ENCODE peak calls at places on chromosome 18, in four cellular contexts. D is astrocyte, T is fibroblast of lung, P is A549. Z is an unnamed sample.

GRCh38 chr18:58117685-58118403 is 73.8 kb downstream of the NEDD4L start:
- DNase-seq in D (peak), T (peak), P (peak), Z (peak)

GRCh38 chr18:10490401-10491289 is 35.2 kb upstream of the NAPG start:
- DNase-seq in D (no peak), T (no peak), P (peak), Z (peak)

GRCh38 chr18:35390956-35391695 is 14.0 kb upstream of the ZNF396 start:
- DNase-seq in D (no peak), T (no peak), P (no peak), Z (no peak)

GRCh38 chr18:50590625-50591024 is 30.7 kb downstream of the MAPK4 start:
- DNase-seq in D (no peak), T (no peak), P (no peak), Z (no peak)

GRCh38 chr18:64333584-64333983 is 184.7 kb upstream of the LINC00305 start:
- DNase-seq in D (no peak), T (no peak), P (no peak), Z (no peak)

GRCh38 chr18:24766376-24766775 is 305.9 kb downstream of the HRH4 start:
- DNase-seq in D (no peak), T (peak), P (no peak), Z (no peak)

GRCh38 chr18:55244520-55244919 is 285.3 kb upstream of the CCDC68 start:
- DNase-seq in D (no peak), T (no peak), P (no peak), Z (no peak)

GRCh38 chr18:46097853-46098615 is at the start of gene ATP5F1A:
- DNase-seq in D (peak), T (peak), P (peak), Z (peak)

GRCh38 chr18:596288-596881 is 403 bp upstream of the CLUL1 start:
- DNase-seq in D (no peak), T (peak), P (no peak), Z (peak)

GRCh38 chr18:24629926-24630325 is 169.5 kb downstream of the HRH4 start:
- DNase-seq in D (no peak), T (no peak), P (no peak), Z (no peak)

GRCh38 chr18:9283789-9284188 is 50.8 kb upstream of the TWSG1 start:
- DNase-seq in D (no peak), T (peak), P (no peak), Z (no peak)

GRCh38 chr18:9877655-9878014 is 8.1 kb upstream of the TXNDC2 start:
- DNase-seq in D (no peak), T (no peak), P (no peak), Z (no peak)

GRCh38 chr18:58097127-58097906 is 53.3 kb downstream of the NEDD4L start:
- DNase-seq in D (peak), T (peak), P (no peak), Z (no peak)

GRCh38 chr18:68298340-68298739 is 416.6 kb downstream of the TMX3 start:
- DNase-seq in D (no peak), T (no peak), P (no peak), Z (no peak)
- H3K4me2 ChIP-seq in D (no peak), T (no peak), P (no peak), Z (no peak)

GRCh38 chr18:48922801-48923730 is 27.7 kb downstream of the SMAD7 start:
- DNase-seq in D (peak), T (peak), P (no peak), Z (peak)
- H3K4me3 ChIP-seq in D (peak), T (peak), P (peak), Z (no peak)

DNA sequence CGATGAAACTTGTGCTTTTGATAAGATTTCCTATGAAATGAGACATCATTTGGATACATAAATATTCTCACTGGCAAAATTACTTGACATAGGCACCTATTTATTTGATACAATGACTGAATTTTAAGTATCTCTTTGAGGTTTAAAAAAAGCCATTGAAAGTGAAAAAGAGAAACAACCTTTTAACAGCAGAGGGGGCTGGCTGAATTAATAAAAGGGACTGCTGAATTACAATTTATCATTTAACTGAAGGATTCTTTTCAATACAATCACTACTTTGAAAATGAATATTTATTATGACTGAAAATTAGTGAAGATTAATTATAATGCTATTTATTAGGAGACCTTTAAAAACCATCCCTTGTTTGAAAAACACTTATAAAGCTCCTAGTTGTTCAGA is 335.3 kb downstream of the DLGAP1 start:
- DNase-seq in D (no peak), T (no peak), P (no peak), Z (no peak)
- TF ChIP-seq CTCF in D (no peak), T (no peak), P (no peak), Z (no peak)

GRCh38 chr18:40414155-40414754 is 1540.8 kb upstream of the PIK3C3 start:
- DNase-seq in D (peak), T (peak), P (no peak), Z (no peak)
- H3K4me2 ChIP-seq in D (peak), T (no peak), P (no peak), Z (no peak)

DNA sequence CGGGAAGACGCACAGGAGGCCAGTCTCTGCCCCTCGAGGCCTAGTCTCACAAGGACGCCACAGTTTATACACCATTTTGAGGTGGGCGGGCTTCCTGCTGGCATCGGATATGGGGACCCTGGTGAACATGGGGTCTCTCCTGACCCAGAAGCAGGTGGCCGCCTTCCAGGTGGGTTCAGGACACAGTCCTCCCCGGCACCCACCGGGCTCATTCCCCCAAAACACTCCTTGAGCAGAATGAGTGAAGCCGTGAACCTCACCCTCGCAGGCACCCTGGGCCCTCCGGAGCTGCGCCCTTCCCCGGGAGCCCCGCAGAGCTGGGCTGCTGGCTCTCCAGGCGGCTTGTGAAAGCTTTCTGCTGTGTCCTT is 6.5 kb downstream of the NFATC1 start:
- DNase-seq in D (no peak), T (no peak), P (no peak), Z (no peak)
- H3K4me3 ChIP-seq in D (no peak), T (no peak), P (no peak), Z (no peak)

GRCh38 chr18:36733150-36733549 is 95.7 kb downstream of the TPGS2 start:
- DNase-seq in D (no peak), T (no peak), P (no peak), Z (no peak)
- TF ChIP-seq CTCF in D (peak), T (no peak), P (no peak), Z (no peak)

GRCh38 chr18:71503222-71503621 is 1040.9 kb downstream of the CBLN2 start:
- DNase-seq in D (no peak), T (no peak), P (no peak), Z (no peak)
- H3K4me2 ChIP-seq in D (no peak), T (no peak), P (no peak), Z (no peak)

GRCh38 chr18:36700955-36701354 is 127.8 kb downstream of the TPGS2 start:
- DNase-seq in D (no peak), T (no peak), P (no peak), Z (no peak)

GRCh38 chr18:36695806-36696205 is 133.0 kb downstream of the TPGS2 start:
- DNase-seq in D (no peak), T (no peak), P (no peak), Z (no peak)

GRCh38 chr18:36702398-36703010 is 126.3 kb downstream of the TPGS2 start:
- DNase-seq in D (no peak), T (no peak), P (no peak), Z (no peak)

GRCh38 chr18:36693931-36694661 is 134.7 kb downstream of the TPGS2 start:
- DNase-seq in D (no peak), T (peak), P (no peak), Z (peak)

DNA sequence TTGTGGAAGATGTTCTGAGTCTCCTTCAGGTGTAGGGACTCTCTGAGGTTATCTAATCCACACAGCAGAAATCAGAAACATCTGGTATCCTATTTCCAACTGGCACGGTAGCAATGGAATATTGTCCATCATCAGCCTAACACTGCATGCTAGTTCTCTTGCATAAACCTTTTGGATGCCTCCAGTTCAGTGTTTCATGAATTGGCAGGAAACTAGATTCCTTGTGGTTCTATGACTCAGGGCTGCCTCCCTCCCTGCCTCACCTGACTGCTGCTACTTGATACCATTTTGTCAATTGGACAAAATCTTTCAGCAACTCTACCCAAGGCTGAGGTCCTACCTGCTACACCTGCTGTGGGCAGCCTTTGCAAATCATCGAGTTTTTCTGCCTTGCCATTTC is 130.9 kb downstream of the TPGS2 start:
- DNase-seq in D (peak), T (peak), P (no peak), Z (no peak)
- H3K4me3 ChIP-seq in D (no peak), T (no peak), P (no peak), Z (no peak)

GRCh38 chr18:31241425-31241824 is 76.5 kb upstream of the DSG1 start:
- DNase-seq in D (no peak), T (no peak), P (no peak), Z (no peak)

GRCh38 chr18:31243740-31244512 is 74.0 kb upstream of the DSG1 start:
- DNase-seq in D (no peak), T (no peak), P (no peak), Z (peak)

GRCh38 chr18:31245820-31246219 is 72.1 kb upstream of the DSG1 start:
- DNase-seq in D (peak), T (peak), P (no peak), Z (no peak)

GRCh38 chr18:31244737-31245432 is 73.1 kb upstream of the DSG1 start:
- DNase-seq in D (peak), T (peak), P (no peak), Z (no peak)

DNA sequence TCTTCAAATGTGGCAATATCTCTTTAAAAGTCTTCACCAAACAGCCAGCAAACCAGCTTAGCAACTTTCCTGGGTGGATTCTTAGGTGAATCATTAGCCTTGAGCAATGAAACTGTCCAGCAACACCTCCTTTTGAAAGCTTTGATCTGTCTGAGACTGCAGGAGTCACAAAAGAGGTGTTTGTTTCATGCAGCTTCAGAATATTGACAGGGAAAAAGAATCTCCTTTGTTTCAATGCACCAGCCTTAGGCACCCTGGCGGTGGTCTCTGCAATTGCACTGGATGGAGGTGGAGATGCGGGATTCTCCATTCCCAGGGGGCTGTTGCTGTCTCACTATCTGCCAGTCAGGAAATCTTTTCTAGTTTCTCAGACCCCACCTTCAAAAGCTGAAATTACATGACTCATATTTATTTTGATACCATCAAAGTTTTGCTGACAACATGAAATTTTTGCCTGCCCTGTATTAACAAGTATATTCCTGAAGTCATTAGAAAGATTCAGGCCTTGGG is 76.0 kb upstream of the DSG1 start:
- DNase-seq in D (peak), T (peak), P (peak), Z (peak)
- TF ChIP-seq CTCF in D (peak), T (peak), P (peak), Z (peak)